ENCODE peak calls at places on chromosomes 12 and 14, in four cellular contexts. U, R, A and F are unnamed samples.

GRCh38 chr14:22980672-22981089 is 1.7 kb downstream of the AJUBA start:
- DNase-seq in U (no peak), R (peak; percentile 56), A (peak; percentile 8), F (peak; percentile 84)

GRCh38 chr14:36951380-36951911 is 221.0 kb downstream of the SLC25A21 start:
- DNase-seq in U (no peak), R (no peak), A (no peak), F (no peak)

GRCh38 chr14:79197516-79197915 is 1013.8 kb downstream of the DIO2 start:
- DNase-seq in U (no peak), R (no peak), A (no peak), F (no peak)

GRCh38 chr12:53481957-53482586 is 17.2 kb downstream of the MAP3K12 start:
- DNase-seq in U (peak; percentile 37), R (no peak), A (no peak), F (no peak)

GRCh38 chr14:59507063-59507751 is 22.9 kb downstream of the JKAMP start:
- DNase-seq in U (peak; percentile 85), R (peak; percentile 61), A (peak; percentile 21), F (peak; percentile 56)

GRCh38 chr14:53192023-53192422 is 38.9 kb upstream of the DDHD1 start:
- DNase-seq in U (no peak), R (peak; percentile 42), A (no peak), F (no peak)

GRCh38 chr12:109715310-109716091 is 1.9 kb downstream of the FAM222A start:
- DNase-seq in U (no peak), R (no peak), A (no peak), F (no peak)

GRCh38 chr12:12891646-12892355 is 439 bp downstream of the GPRC5A start:
- DNase-seq in U (no peak), R (peak; percentile 31), A (no peak), F (no peak)

GRCh38 chr14:55297611-55298323 is 26.5 kb downstream of the FBXO34 start:
- DNase-seq in U (no peak), R (no peak), A (no peak), F (no peak)

GRCh38 chr12:53754196-53754595 is 2.4 kb upstream of the CISTR start:
- DNase-seq in U (no peak), R (no peak), A (no peak), F (no peak)

GRCh38 chr12:65891219-65891618 is 66.9 kb downstream of the HMGA2 start:
- DNase-seq in U (no peak), R (no peak), A (no peak), F (peak; percentile 59)

GRCh38 chr12:14961466-14962155 is at the start of gene ARHGDIB:
- DNase-seq in U (peak; percentile 93), R (peak; percentile 75), A (peak; percentile 61), F (no peak)

GRCh38 chr14:103518416-103519042 is 4.1 kb downstream of the CKB start:
- DNase-seq in U (peak; percentile 43), R (peak; percentile 45), A (peak; percentile 59), F (peak; percentile 80)

GRCh38 chr12:93978553-93978952 is 169.8 kb upstream of the PLXNC1 start:
- DNase-seq in U (no peak), R (peak; percentile 93), A (no peak), F (peak; percentile 76)

GRCh38 chr14:20675669-20676068 is 8.7 kb upstream of the RNASE4 start:
- DNase-seq in U (no peak), R (no peak), A (no peak), F (no peak)

GRCh38 chr14:44162197-44162596 is 344.9 kb downstream of the FSCB start:
- DNase-seq in U (no peak), R (no peak), A (no peak), F (no peak)

GRCh38 chr12:29024117-29024516 is 125.0 kb upstream of the FAR2 start:
- DNase-seq in U (peak; percentile 5), R (no peak), A (no peak), F (peak; percentile 16)

GRCh38 chr12:88242161-88242925 is 100.2 kb downstream of the TMTC3 start:
- DNase-seq in U (no peak), R (peak; percentile 91), A (no peak), F (peak; percentile 85)

GRCh38 chr12:116813271-116814041 is 67.8 kb downstream of the HRK start:
- DNase-seq in U (no peak), R (no peak), A (no peak), F (no peak)

GRCh38 chr12:27048822-27049752 is 26.7 kb downstream of the MED21 start:
- DNase-seq in U (no peak), R (peak; percentile 86), A (no peak), F (peak; percentile 6)

GRCh38 chr12:111756681-111757080 is 10.1 kb upstream of the ALDH2 start:
- DNase-seq in U (no peak), R (no peak), A (no peak), F (no peak)

GRCh38 chr12:71636704-71637115 is 26.9 kb downstream of the ZFC3H1 start:
- DNase-seq in U (peak; percentile 88), R (peak; percentile 82), A (no peak), F (peak; percentile 64)

GRCh38 chr12:3249081-3249800 is 172.1 kb downstream of the TSPAN9 start:
- DNase-seq in U (peak; percentile 22), R (no peak), A (no peak), F (no peak)

GRCh38 chr12:49092086-49092815 is 2.4 kb downstream of the DHH start:
- DNase-seq in U (peak; percentile 64), R (peak; percentile 48), A (peak; percentile 55), F (peak; percentile 53)

GRCh38 chr12:50326636-50327284 is 43.4 kb upstream of the LIMA1 start:
- DNase-seq in U (no peak), R (peak; percentile 83), A (no peak), F (no peak)

GRCh38 chr14:101199028-101199770 is 295.7 kb upstream of the RTL1 start:
- DNase-seq in U (no peak), R (no peak), A (no peak), F (no peak)

GRCh38 chr14:101813833-101814232 is 52.3 kb downstream of the PPP2R5C start:
- DNase-seq in U (no peak), R (no peak), A (no peak), F (no peak)

GRCh38 chr12:22874151-22874550 is 249.2 kb downstream of the ETNK1 start:
- DNase-seq in U (no peak), R (no peak), A (no peak), F (no peak)

GRCh38 chr14:30521899-30522736 is 36.8 kb upstream of the G2E3 start:
- DNase-seq in U (peak; percentile 83), R (peak; percentile 65), A (no peak), F (peak; percentile 62)